ENCODE peak calls at places on chromosomes 11 and 22, in seven cellular contexts. F is Caco-2, D is fibroblast of mammary gland, W is RWPE1, V is colonic mucosa, O is fibroblast of pulmonary artery, S is neural crest cell. J is an unnamed sample.

GRCh38 chr11:82901165-82901938 is at the start of gene DDIAS:
- DNase-seq in F (peak; percentile 99), D (peak; percentile 97), W (peak; percentile 96), V (peak; percentile 98), O (peak; percentile 98), S (peak; percentile 83), J (peak; percentile 92)

GRCh38 chr11:88016392-88017020 is 158.7 kb downstream of the RAB38 start:
- DNase-seq in F (peak; percentile 88), D (peak; percentile 88), W (peak; percentile 36), V (peak; percentile 73), O (peak; percentile 93), S (peak; percentile 51), J (peak; percentile 54)

GRCh38 chr22:28034145-28034759 is 115.2 kb upstream of the PITPNB start:
- DNase-seq in F (no peak), D (no peak), W (no peak), V (peak; percentile 3), O (no peak), S (no peak), J (no peak)

GRCh38 chr11:104522650-104523049 is 358.7 kb upstream of the PDGFD start:
- DNase-seq in F (no peak), D (peak; percentile 33), W (no peak), V (no peak), O (peak; percentile 31), S (no peak), J (no peak)

GRCh38 chr11:15565846-15566245 is 451.1 kb downstream of the INSC start:
- DNase-seq in F (no peak), D (no peak), W (no peak), V (no peak), O (no peak), S (no peak), J (no peak)

GRCh38 chr11:46105902-46106301 is 15.4 kb downstream of the PHF21A start:
- DNase-seq in F (no peak), D (no peak), W (no peak), V (no peak), O (no peak), S (no peak), J (no peak)

GRCh38 chr11:129960216-129961214 is 42.1 kb downstream of the PRDM10 start:
- DNase-seq in F (no peak), D (peak; percentile 96), W (peak; percentile 64), V (no peak), O (peak; percentile 78), S (no peak), J (no peak)

GRCh38 chr22:31185056-31185455 is 25.1 kb downstream of the RNF185 start:
- DNase-seq in F (no peak), D (peak; percentile 30), W (no peak), V (no peak), O (no peak), S (no peak), J (no peak)

GRCh38 chr22:33785283-33785991 is 134.8 kb downstream of the LARGE1 start:
- DNase-seq in F (no peak), D (peak; percentile 86), W (no peak), V (no peak), O (peak; percentile 61), S (no peak), J (no peak)

GRCh38 chr11:72411623-72412532 is 22.5 kb downstream of the CLPB start:
- DNase-seq in F (no peak), D (no peak), W (no peak), V (no peak), O (no peak), S (peak; percentile 21), J (no peak)

GRCh38 chr11:44248109-44248508 is 61.8 kb downstream of the ALX4 start:
- DNase-seq in F (no peak), D (no peak), W (no peak), V (no peak), O (peak; percentile 20), S (no peak), J (no peak)

GRCh38 chr11:66561178-66561974 is 7.0 kb downstream of the CTSF start:
- DNase-seq in F (no peak), D (no peak), W (no peak), V (no peak), O (no peak), S (no peak), J (no peak)

GRCh38 chr22:39182478-39183030 is 30.1 kb upstream of the CBX7 start:
- DNase-seq in F (no peak), D (no peak), W (no peak), V (no peak), O (peak; percentile 38), S (no peak), J (no peak)

GRCh38 chr11:130328420-130328819 is 13.7 kb upstream of the ZBTB44 start:
- DNase-seq in F (no peak), D (no peak), W (no peak), V (no peak), O (no peak), S (no peak), J (no peak)

GRCh38 chr11:36349345-36350136 is 53.5 kb downstream of the PRR5L start:
- DNase-seq in F (no peak), D (no peak), W (no peak), V (peak; percentile 17), O (peak; percentile 11), S (no peak), J (no peak)

GRCh38 chr11:33936745-33937612 is 45.1 kb upstream of the LMO2 start:
- DNase-seq in F (no peak), D (peak; percentile 57), W (no peak), V (peak; percentile 30), O (peak; percentile 69), S (no peak), J (no peak)

GRCh38 chr11:111388842-111389241 is 9.8 kb upstream of the POU2AF1 start:
- DNase-seq in F (no peak), D (no peak), W (peak; percentile 8), V (peak; percentile 48), O (no peak), S (no peak), J (no peak)

GRCh38 chr11:71171024-71171423 is 81.4 kb downstream of the SHANK2 start:
- DNase-seq in F (no peak), D (no peak), W (no peak), V (no peak), O (no peak), S (no peak), J (no peak)

GRCh38 chr11:116723511-116723910 is 49.3 kb downstream of the BUD13 start:
- DNase-seq in F (no peak), D (no peak), W (no peak), V (no peak), O (no peak), S (no peak), J (no peak)

GRCh38 chr11:57551941-57552340 is 14.5 kb downstream of the SMTNL1 start:
- DNase-seq in F (peak; percentile 52), D (no peak), W (no peak), V (no peak), O (no peak), S (no peak), J (no peak)

GRCh38 chr11:70067591-70068341 is 10.4 kb upstream of the ANO1 start:
- DNase-seq in F (peak; percentile 86), D (no peak), W (peak; percentile 44), V (peak; percentile 16), O (no peak), S (peak; percentile 28), J (no peak)

GRCh38 chr22:26632422-26633155 is 10.8 kb downstream of the CRYBA4 start:
- DNase-seq in F (no peak), D (no peak), W (no peak), V (no peak), O (peak; percentile 31), S (no peak), J (no peak)

GRCh38 chr11:65111537-65112225 is at the start of gene TM7SF2:
- DNase-seq in F (peak; percentile 97), D (peak; percentile 81), W (peak; percentile 97), V (peak; percentile 98), O (peak; percentile 89), S (peak; percentile 90), J (peak; percentile 94)
- TF ChIP-seq CTCF in F (no peak), D (no peak), W (no peak), V (no peak), O (no peak), S (no peak), J (no peak)

DNA sequence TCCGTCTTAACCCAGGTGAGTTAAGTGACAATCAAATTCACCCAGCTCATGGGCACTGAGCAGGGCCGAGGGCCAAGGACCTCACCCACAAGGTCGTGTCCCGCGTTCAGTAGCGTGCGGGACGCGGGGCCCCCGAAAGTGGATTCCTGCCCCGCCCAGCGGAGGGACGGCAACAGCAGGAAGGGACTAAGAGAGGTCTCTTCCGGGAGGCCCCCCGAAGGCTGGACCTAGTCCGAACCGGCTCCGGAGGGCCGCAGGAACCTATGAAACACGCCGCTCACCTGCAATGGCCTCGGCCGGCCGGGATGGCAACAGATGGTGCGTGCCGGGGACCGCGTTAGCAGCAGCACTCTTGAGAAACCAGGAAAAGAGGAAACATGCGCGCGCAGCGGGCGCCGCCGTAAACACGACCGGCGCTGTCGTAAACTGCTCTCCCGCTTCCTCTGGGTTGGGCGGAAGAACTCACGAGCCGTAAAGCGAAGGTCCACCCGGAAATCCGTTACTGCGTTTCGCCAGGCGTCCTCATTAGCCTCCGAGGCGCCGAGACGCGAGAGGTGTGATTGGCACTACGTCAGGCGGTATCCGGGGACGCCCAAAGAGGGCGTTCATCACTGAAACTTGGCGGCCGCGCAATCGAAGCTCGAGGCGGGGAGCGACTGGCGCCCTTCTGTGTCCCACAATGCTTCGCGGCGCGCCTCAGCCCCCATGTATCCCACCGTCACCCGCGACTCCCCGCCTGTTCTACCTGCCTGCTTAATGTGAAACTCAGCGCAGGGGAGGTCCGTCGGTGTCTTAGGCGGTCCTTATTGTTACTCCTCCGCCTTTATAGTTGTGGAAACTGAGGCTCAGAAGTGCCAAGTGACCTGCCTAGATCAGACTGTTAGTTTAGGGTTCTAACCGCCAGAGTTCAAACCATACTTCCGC is at the start of gene EIF3D:
- DNase-seq in F (peak; percentile 99), D (peak; percentile 99), W (peak; percentile 84), V (peak; percentile 99), O (peak; percentile 100), S (peak; percentile 97), J (peak; percentile 93)
- TF ChIP-seq CTCF in F (no peak), D (no peak), W (no peak), V (no peak), O (no peak), S (no peak), J (no peak)

GRCh38 chr11:16738949-16739262 is 459 bp downstream of the C11orf58 start:
- DNase-seq in F (no peak), D (no peak), W (no peak), V (no peak), O (no peak), S (no peak), J (no peak)

GRCh38 chr11:16741473-16741872 is 3.0 kb downstream of the C11orf58 start:
- DNase-seq in F (no peak), D (no peak), W (no peak), V (no peak), O (no peak), S (no peak), J (no peak)

GRCh38 chr11:16739326-16739875 is 954 bp downstream of the C11orf58 start:
- DNase-seq in F (no peak), D (no peak), W (peak; percentile 16), V (no peak), O (peak; percentile 49), S (no peak), J (no peak)

GRCh38 chr11:16737860-16738197 is 618 bp upstream of the C11orf58 start:
- DNase-seq in F (no peak), D (no peak), W (no peak), V (no peak), O (no peak), S (no peak), J (no peak)

GRCh38 chr11:16738198-16738948 is at the start of gene C11orf58:
- DNase-seq in F (peak; percentile 97), D (peak; percentile 95), W (peak; percentile 94), V (peak; percentile 97), O (peak; percentile 97), S (peak; percentile 95), J (peak; percentile 89)
- TF ChIP-seq CTCF in F (no peak), D (no peak), W (no peak), V (no peak), O (no peak), S (no peak), J (no peak)

GRCh38 chr11:78812513-78813293 is 238.0 kb upstream of the NARS2 start:
- DNase-seq in F (no peak), D (no peak), W (no peak), V (no peak), O (no peak), S (no peak), J (no peak)
- TF ChIP-seq CTCF in F (no peak), D (no peak), W (no peak), V (no peak), O (no peak), S (no peak), J (no peak)